ENCODE peak calls at places on chromosomes 1 and 21, in six cellular contexts. O, L, C, S, V and W are unnamed samples.
A peak's percentile ranks its signal among the peaks of the same experiment; 100 is the strongest.

GRCh38 chr1:155018617-155019348 is 14.8 kb downstream of the DCST2 start:
- DNase-seq in S (no peak), L (no peak), C (no peak), V (no peak), O (no peak), W (no peak)

GRCh38 chr21:31901342-31901741 is 28.5 kb downstream of the HUNK start:
- DNase-seq in L (no peak), C (no peak), S (no peak), V (no peak), O (no peak), W (no peak)

GRCh38 chr1:86504130-86504479 is 35.4 kb downstream of the CLCA1 start:
- DNase-seq in L (no peak), S (no peak), O (no peak), V (no peak), C (no peak), W (no peak)

GRCh38 chr1:156492013-156492590 is 8.5 kb downstream of the MEF2D start:
- DNase-seq in C (no peak), O (no peak), L (no peak), V (no peak), S (no peak), W (no peak)

GRCh38 chr1:225908773-225909172 is 15.3 kb downstream of the PYCR2 start:
- DNase-seq in L (no peak), O (no peak), S (no peak), V (no peak), C (no peak), W (no peak)

GRCh38 chr1:227604446-227604845 is 41.1 kb downstream of the ZNF678 start:
- DNase-seq in C (no peak), L (no peak), S (no peak), O (no peak), V (no peak), W (no peak)

GRCh38 chr1:95007687-95008086 is 65.1 kb downstream of the ALG14 start:
- DNase-seq in S (no peak), O (no peak), L (no peak), C (no peak), V (no peak), W (no peak)

GRCh38 chr1:84780000-84780716 is 89.9 kb upstream of the SSX2IP start:
- DNase-seq in C (no peak), V (no peak), O (no peak), S (no peak), L (no peak), W (no peak)

GRCh38 chr1:212760126-212760823 is 31.3 kb downstream of the NSL1 start:
- DNase-seq in C (peak; percentile 22), L (peak; percentile 83), O (peak; percentile 25), S (peak; percentile 33), V (no peak), W (no peak)

GRCh38 chr1:170707959-170708666 is 44.2 kb downstream of the PRRX1 start:
- DNase-seq in S (no peak), C (peak; percentile 2), V (no peak), L (no peak), O (no peak), W (peak; percentile 98)

GRCh38 chr1:228842094-228842775 is 107.0 kb downstream of the RHOU start:
- DNase-seq in S (peak; percentile 29), V (no peak), O (peak; percentile 65), L (no peak), C (peak; percentile 73), W (peak; percentile 42)

GRCh38 chr1:39385067-39385988 is 106.1 kb upstream of the BMP8A start:
- DNase-seq in S (peak; percentile 45), L (no peak), O (no peak), C (no peak), V (no peak), W (no peak)

GRCh38 chr1:15705184-15705566 is 21.1 kb downstream of the PLEKHM2 start:
- DNase-seq in C (no peak), S (no peak), O (no peak), L (no peak), V (no peak), W (no peak)

GRCh38 chr1:200659269-200659668 is 10.4 kb downstream of the DDX59 start:
- DNase-seq in L (no peak), O (peak; percentile 39), V (no peak), C (no peak), S (no peak), W (peak; percentile 63)

GRCh38 chr1:245181123-245181522 is 26.3 kb downstream of the KIF26B start:
- DNase-seq in V (no peak), S (no peak), C (no peak), L (no peak), O (no peak), W (no peak)

GRCh38 chr1:29754608-29755375 is 518.5 kb downstream of the PTPRU start:
- DNase-seq in S (no peak), L (peak; percentile 26), C (no peak), V (no peak), O (no peak), W (no peak)

GRCh38 chr1:216960716-216961115 is 237.5 kb upstream of the ESRRG start:
- DNase-seq in L (no peak), S (no peak), C (no peak), V (no peak), O (no peak), W (no peak)

DNA sequence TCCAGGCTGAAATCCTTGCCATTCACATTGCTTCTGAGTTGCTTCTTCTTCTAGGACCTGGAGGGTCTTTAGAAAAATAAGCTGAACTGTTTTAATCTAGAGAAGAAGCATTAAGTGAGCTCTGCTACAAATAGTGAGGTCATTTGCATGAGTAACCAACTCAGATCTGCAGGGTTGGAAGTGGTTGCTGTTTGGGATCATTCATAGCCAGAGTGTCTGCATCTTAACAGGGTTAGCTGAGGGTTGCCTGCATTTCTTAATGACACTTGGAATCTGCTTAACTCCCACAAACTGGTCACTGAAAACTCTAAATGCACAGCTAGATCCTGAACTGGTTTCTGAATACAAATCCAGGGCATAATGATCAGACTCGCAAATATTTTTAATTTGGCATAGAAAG is 9.9 kb downstream of the CNIH3 start:
- DNase-seq in L (no peak), C (no peak), V (no peak), S (no peak), O (no peak), W (no peak)
- TF ChIP-seq ZNF274 in L (no peak), C (no peak), V (no peak), S (no peak), O (no peak), W (no peak)

GRCh38 chr1:67135354-67135753 is 584 bp upstream of the C1orf141 start:
- DNase-seq in V (no peak), C (no peak), O (no peak), S (no peak), L (no peak), W (no peak)

GRCh38 chr1:67142931-67143330 is 8.2 kb upstream of the C1orf141 start:
- DNase-seq in O (no peak), S (no peak), L (no peak), C (no peak), V (no peak), W (no peak)

GRCh38 chr1:67137307-67137753 is 2.6 kb upstream of the C1orf141 start:
- DNase-seq in L (no peak), V (no peak), O (peak; percentile 9), S (no peak), C (no peak), W (no peak)

GRCh38 chr1:67140460-67140859 is 5.7 kb upstream of the C1orf141 start:
- DNase-seq in V (no peak), O (no peak), C (no peak), S (no peak), L (no peak), W (no peak)

DNA sequence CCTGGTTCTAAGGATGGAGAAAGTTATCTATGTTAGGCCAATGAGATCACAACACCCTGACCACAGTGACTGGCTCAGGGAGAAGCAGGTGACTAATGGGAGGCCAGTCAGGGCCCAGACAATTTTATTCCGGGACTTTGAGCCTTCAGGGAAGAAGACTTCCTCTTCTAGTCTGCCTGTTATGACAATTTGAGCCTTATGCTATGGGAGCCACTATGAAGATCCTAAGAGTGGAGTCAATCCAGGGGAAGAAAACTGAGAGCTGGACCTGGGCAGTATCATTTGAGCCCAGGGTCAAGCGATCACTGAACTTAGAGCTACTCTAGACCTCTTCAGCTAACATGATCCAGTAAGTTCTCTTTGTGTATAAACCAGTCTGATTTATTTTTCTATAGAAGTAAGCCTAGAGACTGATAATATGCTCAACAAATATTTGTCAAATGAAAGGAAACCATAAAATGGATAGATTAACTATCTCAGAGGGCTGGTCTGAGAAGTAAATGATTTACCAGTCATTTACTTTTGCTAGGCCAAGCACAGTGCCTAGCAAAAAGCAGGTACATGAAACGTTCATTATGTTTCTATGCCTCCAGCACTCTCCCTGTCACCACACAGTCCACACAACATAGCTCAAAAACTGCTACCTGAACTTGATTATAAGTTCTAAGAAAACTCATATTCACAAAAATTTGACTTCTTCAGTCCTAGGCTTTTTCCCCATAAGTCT is 4.2 kb upstream of the C1orf141 start:
- DNase-seq in C (peak; percentile 16), V (no peak), O (no peak), S (peak; percentile 17), L (no peak), W (no peak)
- TF ChIP-seq ZNF274 in C (no peak), V (no peak), O (no peak), S (no peak), L (no peak), W (no peak)

DNA sequence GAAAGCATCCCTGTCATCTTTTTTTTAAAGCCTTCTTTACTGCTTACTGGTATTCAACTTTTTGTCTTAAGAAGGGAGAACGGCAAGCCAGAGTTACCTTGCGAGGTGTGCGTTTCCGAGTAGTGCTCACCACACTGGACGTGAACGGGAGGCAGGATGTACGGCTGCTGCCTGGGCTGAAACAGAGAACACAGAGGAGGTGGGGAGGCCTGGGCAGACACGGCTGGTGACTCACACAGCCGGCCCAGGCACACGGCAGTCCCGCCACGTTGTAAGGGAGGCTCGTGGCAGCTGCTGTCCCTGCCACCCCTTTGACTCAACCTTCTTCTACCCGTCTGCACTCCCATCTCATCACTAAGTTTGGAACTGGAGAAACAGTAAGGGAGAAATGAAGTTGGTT is 105.8 kb downstream of the SMYD2 start:
- DNase-seq in V (no peak), S (no peak), C (no peak), L (peak; percentile 33), O (no peak), W (no peak)
- TF ChIP-seq ZNF274 in V (no peak), S (no peak), C (no peak), L (no peak), O (no peak), W (no peak)

GRCh38 chr21:16517380-16517779 is 787.6 kb downstream of the USP25 start:
- DNase-seq in L (no peak), S (no peak), O (no peak), V (no peak), C (no peak), W (no peak)

GRCh38 chr21:16519012-16519411 is 789.2 kb downstream of the USP25 start:
- DNase-seq in C (no peak), V (no peak), O (no peak), S (no peak), L (no peak), W (no peak)

GRCh38 chr21:16509466-16509865 is 779.7 kb downstream of the USP25 start:
- DNase-seq in O (no peak), S (no peak), C (no peak), L (no peak), V (no peak), W (no peak)

GRCh38 chr21:16519656-16520055 is 789.9 kb downstream of the USP25 start:
- DNase-seq in O (no peak), C (no peak), L (no peak), V (no peak), S (no peak), W (no peak)

DNA sequence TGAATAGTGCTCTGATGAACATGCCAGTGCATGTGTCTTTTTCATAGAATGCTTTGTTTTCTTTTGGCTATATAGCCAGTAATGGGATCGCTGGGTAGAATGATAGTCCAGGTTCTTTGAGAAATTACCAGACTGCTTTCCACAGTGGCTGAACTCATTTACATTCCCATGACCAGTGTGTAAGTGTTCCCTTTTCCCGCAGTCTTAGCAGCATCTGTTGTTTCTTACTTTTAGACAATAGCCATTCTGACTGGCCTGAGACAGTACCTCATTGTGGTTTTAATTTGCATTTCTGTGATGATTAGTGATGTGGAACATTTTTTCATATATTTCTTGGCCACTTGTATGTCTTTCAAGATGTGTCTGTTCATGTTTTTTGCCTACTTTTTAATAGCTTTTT is 784.5 kb downstream of the USP25 start:
- DNase-seq in L (no peak), C (no peak), S (no peak), O (no peak), V (no peak), W (no peak)
- TF ChIP-seq ZNF274 in L (no peak), C (no peak), S (no peak), O (no peak), V (no peak), W (no peak)